ENCODE peak calls at places on chromosomes 6 and 20, in eight cellular contexts. M, X, W, C, R, Q, E and P are unnamed samples.

GRCh38 chr6:9334979-9335378 is 899.6 kb upstream of the SLC35B3 start:
- DNase-seq in R (no peak), Q (no peak), W (no peak), X (no peak), C (no peak), M (no peak), E (no peak), P (no peak)

GRCh38 chr6:50145125-50145524 is 95.4 kb upstream of the DEFB112 start:
- DNase-seq in C (no peak), E (no peak), R (no peak), Q (no peak), W (peak; percentile 7), X (no peak), M (no peak), P (no peak)

GRCh38 chr20:4227085-4227821 is 211.9 kb upstream of the RNF24 start:
- DNase-seq in R (no peak), X (no peak), Q (no peak), M (no peak), C (no peak), W (peak; percentile 28), E (no peak), P (no peak)

GRCh38 chr6:128494440-128494839 is 26.0 kb downstream of the PTPRK start:
- DNase-seq in C (no peak), W (no peak), R (no peak), M (no peak), Q (no peak), X (no peak), E (no peak), P (no peak)

GRCh38 chr6:150093397-150093796 is 24.5 kb upstream of the ULBP3 start:
- DNase-seq in X (no peak), E (no peak), Q (no peak), M (no peak), W (no peak), C (no peak), R (no peak), P (no peak)

GRCh38 chr20:9516658-9516987 is 2.2 kb downstream of the LAMP5 start:
- DNase-seq in R (no peak), M (no peak), Q (no peak), W (no peak), C (no peak), E (no peak), X (no peak), P (no peak)

GRCh38 chr6:166738778-166739654 is 112.0 kb upstream of the RPS6KA2 start:
- DNase-seq in Q (no peak), M (no peak), R (no peak), W (no peak), C (no peak), E (no peak), X (no peak), P (no peak)

GRCh38 chr6:129517288-129517687 is 192.7 kb downstream of the ARHGAP18 start:
- DNase-seq in Q (no peak), W (no peak), M (no peak), E (no peak), C (no peak), X (no peak), R (no peak), P (no peak)

GRCh38 chr20:11445161-11445560 is 472.5 kb upstream of the BTBD3 start:
- DNase-seq in R (no peak), M (no peak), W (no peak), C (no peak), Q (no peak), X (no peak), E (no peak), P (no peak)

GRCh38 chr6:32854376-32855178 is 585 bp downstream of the PSMB9 start:
- DNase-seq in X (peak; percentile 81), C (no peak), W (peak; percentile 39), Q (peak; percentile 85), R (no peak), M (no peak), E (no peak), P (peak; percentile 59)

GRCh38 chr20:46835418-46835817 is 59.2 kb upstream of the EYA2 start:
- DNase-seq in X (no peak), C (no peak), W (no peak), E (no peak), Q (no peak), R (no peak), M (no peak), P (no peak)

GRCh38 chr20:6906871-6907270 is 139.4 kb downstream of the BMP2 start:
- DNase-seq in R (no peak), M (no peak), Q (no peak), X (no peak), C (no peak), W (no peak), E (no peak), P (no peak)

GRCh38 chr6:67766061-67766460 is 869.0 kb upstream of the ADGRB3 start:
- DNase-seq in X (no peak), W (no peak), C (no peak), M (no peak), R (no peak), Q (no peak), E (no peak), P (no peak)

GRCh38 chr6:5695260-5696245 is 311.2 kb downstream of the NRN1 start:
- DNase-seq in M (no peak), R (no peak), W (no peak), C (peak; percentile 58), X (no peak), E (no peak), Q (no peak), P (no peak)

GRCh38 chr6:43806041-43806757 is 36.2 kb downstream of the VEGFA start:
- DNase-seq in W (no peak), Q (no peak), M (no peak), C (no peak), R (no peak), X (no peak), E (no peak), P (peak; percentile 78)

GRCh38 chr20:38198238-38198861 is 33.3 kb upstream of the TGM2 start:
- DNase-seq in C (no peak), E (no peak), X (peak; percentile 50), Q (no peak), M (no peak), W (no peak), R (no peak), P (no peak)

GRCh38 chr20:49313271-49313670 is 35.4 kb upstream of the ZNFX1 start:
- DNase-seq in R (no peak), Q (no peak), M (no peak), W (no peak), C (no peak), E (no peak), X (no peak), P (no peak)

GRCh38 chr6:77326711-77327110 is 136.6 kb downstream of the HTR1B start:
- DNase-seq in E (no peak), Q (no peak), C (no peak), W (no peak), R (no peak), M (no peak), X (no peak), P (no peak)

GRCh38 chr20:61757-62156 is 25.7 kb upstream of the DEFB125 start:
- DNase-seq in E (no peak), X (no peak), M (no peak), W (no peak), Q (no peak), C (no peak), R (no peak), P (no peak)

GRCh38 chr20:58645277-58645968 is 5.7 kb upstream of the STX16 start:
- DNase-seq in R (peak; percentile 28), W (no peak), M (peak; percentile 76), C (no peak), X (peak; percentile 59), Q (no peak), E (no peak), P (no peak)

GRCh38 chr6:144955853-144956252 is 670.7 kb downstream of the UTRN start:
- DNase-seq in X (no peak), W (no peak), R (no peak), C (no peak), E (no peak), Q (no peak), M (no peak), P (no peak)
- H3K27ac ChIP-seq in X (no peak overlapping the region), W (no peak overlapping the region), R (no peak overlapping the region), C (no peak overlapping the region), E (no peak overlapping the region), Q (no peak overlapping the region), M (no peak overlapping the region), P (no peak overlapping the region)

DNA sequence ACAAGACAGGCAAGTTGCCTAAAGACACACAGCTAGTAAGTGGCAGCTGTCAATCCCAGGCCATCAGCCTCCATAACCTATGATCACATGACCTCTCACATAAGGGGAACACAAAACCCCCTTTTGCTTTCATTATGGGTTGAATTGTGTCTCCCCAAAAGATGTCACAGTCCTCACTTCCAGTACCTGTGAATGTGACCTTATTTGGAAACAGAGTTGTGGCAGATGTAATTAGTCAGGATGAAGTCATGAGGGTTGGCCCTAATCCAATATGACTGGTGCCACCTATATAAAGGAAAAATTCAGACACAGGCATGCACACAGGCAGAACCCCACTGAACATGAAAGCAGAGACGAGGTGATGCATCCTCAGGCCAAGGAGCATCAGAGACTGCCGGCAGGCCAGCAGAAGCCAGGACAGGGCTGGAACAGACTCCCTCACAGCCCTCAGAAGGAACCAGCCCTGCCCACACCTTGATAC is 33.6 kb downstream of the GFOD1 start:
- DNase-seq in M (no peak), C (no peak), W (no peak), R (no peak), X (no peak), E (no peak), Q (no peak), P (no peak)
- TF ChIP-seq POLR2AphosphoS5 in M (no peak), C (no peak), W (no peak), R (peak; percentile 2), X (no peak), E (no peak), Q (no peak), P (no peak)

GRCh38 chr6:40498148-40498547 is 89.0 kb downstream of the LRFN2 start:
- DNase-seq in X (no peak), C (no peak), Q (no peak), E (no peak), W (no peak), M (no peak), R (no peak), P (no peak)
- H3K27ac ChIP-seq in X (no peak overlapping the region), C (no peak overlapping the region), Q (no peak overlapping the region), E (no peak overlapping the region), W (no peak overlapping the region), M (no peak overlapping the region), R (no peak overlapping the region), P (no peak overlapping the region)

GRCh38 chr6:169159331-169159730 is 94.3 kb downstream of the THBS2 start:
- DNase-seq in E (no peak), M (no peak), C (no peak), Q (no peak), X (no peak), W (no peak), R (no peak), P (no peak)

GRCh38 chr6:169158750-169159149 is 94.9 kb downstream of the THBS2 start:
- DNase-seq in E (no peak), M (no peak), C (no peak), R (no peak), Q (no peak), X (no peak), W (no peak), P (no peak)

GRCh38 chr6:169156108-169156821 is 97.4 kb downstream of the THBS2 start:
- DNase-seq in E (no peak), Q (no peak), M (no peak), X (no peak), W (peak; percentile 5), C (no peak), R (peak; percentile 72), P (peak; percentile 7)

GRCh38 chr6:169157474-169158181 is 96.0 kb downstream of the THBS2 start:
- DNase-seq in W (peak; percentile 4), C (no peak), Q (no peak), E (no peak), R (peak; percentile 35), X (no peak), M (no peak), P (no peak)

GRCh38 chr6:169158182-169158573 is 95.5 kb downstream of the THBS2 start:
- DNase-seq in E (no peak), C (no peak), W (peak; percentile 9), R (no peak), Q (no peak), X (peak; percentile 80), M (no peak), P (no peak)
- TF ChIP-seq POLR2AphosphoS5 in E (no peak), C (no peak), W (no peak), R (no peak), Q (peak; percentile 32), X (no peak), M (no peak), P (no peak)